ENCODE peak calls at places on chromosome 7, in eight cellular contexts. One of them, this sample, is unnamed. For H3K27me3, the result is how much of the 10 kb centered on the place peaks cover.

GRCh38 chr7:2313450-2314208 is 612 bp downstream of the SNX8 start:
- DNase-seq in breast epithelium: peak
- DNase-seq in K562: no peak
- DNase-seq in sigmoid colon: peak
- DNase-seq in upper lobe of left lung: no peak
- DNase-seq in endothelial cell of umbilical vein: no peak
- DNase-seq in suprapubic skin: no peak
- DNase-seq in HCT116: no peak
- DNase-seq in this sample: no peak

GRCh38 chr7:1163121-1163520 is 3.1 kb upstream of the ZFAND2A start:
- DNase-seq in breast epithelium: no peak
- DNase-seq in K562: no peak
- DNase-seq in upper lobe of left lung: no peak
- DNase-seq in sigmoid colon: no peak
- DNase-seq in HCT116: no peak
- DNase-seq in endothelial cell of umbilical vein: no peak
- DNase-seq in suprapubic skin: no peak
- DNase-seq in this sample: no peak

GRCh38 chr7:149524399-149524798 is 26.8 kb upstream of the ZNF746 start:
- DNase-seq in sigmoid colon: no peak
- DNase-seq in K562: no peak
- DNase-seq in HCT116: no peak
- DNase-seq in upper lobe of left lung: no peak
- DNase-seq in breast epithelium: no peak
- DNase-seq in suprapubic skin: no peak
- DNase-seq in endothelial cell of umbilical vein: no peak
- DNase-seq in this sample: no peak

GRCh38 chr7:45696476-45696875 is 122.3 kb downstream of the ADCY1 start:
- DNase-seq in HCT116: no peak
- DNase-seq in upper lobe of left lung: peak
- DNase-seq in breast epithelium: peak
- DNase-seq in suprapubic skin: peak
- DNase-seq in sigmoid colon: no peak
- DNase-seq in endothelial cell of umbilical vein: no peak
- DNase-seq in K562: no peak
- DNase-seq in this sample: peak

GRCh38 chr7:98662289-98662688 is 45.2 kb downstream of the NPTX2 start:
- DNase-seq in endothelial cell of umbilical vein: no peak
- DNase-seq in sigmoid colon: no peak
- DNase-seq in upper lobe of left lung: no peak
- DNase-seq in breast epithelium: no peak
- DNase-seq in HCT116: no peak
- DNase-seq in suprapubic skin: peak
- DNase-seq in K562: no peak
- DNase-seq in this sample: no peak

GRCh38 chr7:80385512-80385911 is 126.4 kb downstream of the GNAT3 start:
- DNase-seq in upper lobe of left lung: no peak
- DNase-seq in endothelial cell of umbilical vein: peak
- DNase-seq in sigmoid colon: no peak
- DNase-seq in K562: no peak
- DNase-seq in breast epithelium: no peak
- DNase-seq in suprapubic skin: no peak
- DNase-seq in HCT116: no peak
- DNase-seq in this sample: no peak

GRCh38 chr7:3754488-3755365 is 453.7 kb downstream of the SDK1 start:
- DNase-seq in suprapubic skin: no peak
- DNase-seq in upper lobe of left lung: no peak
- DNase-seq in HCT116: no peak
- DNase-seq in breast epithelium: peak
- DNase-seq in sigmoid colon: peak
- DNase-seq in endothelial cell of umbilical vein: no peak
- DNase-seq in K562: no peak
- DNase-seq in this sample: no peak

GRCh38 chr7:123770378-123770777 is 21.6 kb upstream of the WASL start:
- DNase-seq in HCT116: no peak
- DNase-seq in upper lobe of left lung: no peak
- DNase-seq in K562: no peak
- DNase-seq in endothelial cell of umbilical vein: no peak
- DNase-seq in breast epithelium: no peak
- DNase-seq in suprapubic skin: no peak
- DNase-seq in sigmoid colon: no peak
- DNase-seq in this sample: no peak

GRCh38 chr7:81665236-81665635 is 104.6 kb downstream of the HGF start:
- DNase-seq in K562: no peak
- DNase-seq in suprapubic skin: no peak
- DNase-seq in HCT116: no peak
- DNase-seq in upper lobe of left lung: no peak
- DNase-seq in sigmoid colon: no peak
- DNase-seq in breast epithelium: no peak
- DNase-seq in endothelial cell of umbilical vein: no peak
- DNase-seq in this sample: no peak
- TF ChIP-seq POLR2AphosphoS5 in K562: no peak
- TF ChIP-seq POLR2AphosphoS5 in suprapubic skin: no peak
- TF ChIP-seq POLR2AphosphoS5 in HCT116: no peak
- TF ChIP-seq POLR2AphosphoS5 in upper lobe of left lung: no peak
- TF ChIP-seq POLR2AphosphoS5 in sigmoid colon: no peak
- TF ChIP-seq POLR2AphosphoS5 in breast epithelium: no peak
- TF ChIP-seq POLR2AphosphoS5 in endothelial cell of umbilical vein: no peak
- TF ChIP-seq POLR2AphosphoS5 in this sample: no peak

GRCh38 chr7:5351508-5352265 is 68.9 kb downstream of the SLC29A4 start:
- DNase-seq in upper lobe of left lung: no peak
- DNase-seq in endothelial cell of umbilical vein: no peak
- DNase-seq in suprapubic skin: no peak
- DNase-seq in HCT116: no peak
- DNase-seq in breast epithelium: no peak
- DNase-seq in sigmoid colon: peak
- DNase-seq in K562: no peak
- DNase-seq in this sample: no peak
- H3K27me3 ChIP-seq in upper lobe of left lung: under half
- H3K27me3 ChIP-seq in endothelial cell of umbilical vein: under half
- H3K27me3 ChIP-seq in suprapubic skin: under half
- H3K27me3 ChIP-seq in HCT116: under half
- H3K27me3 ChIP-seq in breast epithelium: under half
- H3K27me3 ChIP-seq in sigmoid colon: under half
- H3K27me3 ChIP-seq in K562: under half
- H3K27me3 ChIP-seq in this sample: under half

DNA sequence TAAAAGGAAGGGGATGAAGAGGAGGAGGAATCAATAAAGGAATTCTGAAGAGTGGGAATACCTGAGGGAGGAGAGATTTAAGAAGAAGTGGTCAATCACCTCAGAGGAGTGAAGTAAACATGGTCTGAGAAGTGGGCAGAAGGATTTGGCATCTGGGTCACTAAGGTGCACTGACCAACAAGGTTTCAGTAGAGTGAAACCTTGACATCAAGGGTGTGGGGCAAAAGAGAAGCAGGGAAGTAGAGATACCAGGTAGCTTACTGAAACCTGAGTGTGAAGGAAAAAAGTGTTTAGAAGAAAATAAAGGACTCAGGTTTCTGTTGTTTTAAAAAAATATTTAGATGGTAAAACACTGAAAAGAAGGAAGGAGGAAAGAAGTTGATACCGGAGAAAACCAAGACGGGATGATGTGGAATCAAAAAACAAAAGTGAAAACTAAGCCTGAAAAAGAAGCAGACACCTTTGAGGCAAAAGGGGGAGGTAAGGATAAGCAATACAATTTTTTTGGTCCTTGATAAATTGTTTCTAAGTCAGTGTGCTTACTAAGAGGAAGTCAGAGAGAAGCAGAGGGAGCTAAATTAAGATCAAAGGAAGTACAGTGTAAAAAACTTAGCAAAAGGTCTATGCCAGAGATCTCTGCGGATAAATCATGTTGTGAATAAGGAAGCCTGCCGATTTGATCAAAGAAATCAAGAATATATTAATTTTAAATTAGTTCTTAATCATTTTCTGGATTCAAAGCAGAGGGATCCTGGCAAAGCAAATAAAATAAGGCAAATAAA is 137.2 kb upstream of the GPR22 start:
- DNase-seq in endothelial cell of umbilical vein: peak
- DNase-seq in upper lobe of left lung: no peak
- DNase-seq in K562: no peak
- DNase-seq in breast epithelium: no peak
- DNase-seq in sigmoid colon: no peak
- DNase-seq in HCT116: no peak
- DNase-seq in suprapubic skin: no peak
- DNase-seq in this sample: no peak
- TF ChIP-seq POLR2A in endothelial cell of umbilical vein: no peak
- TF ChIP-seq POLR2A in upper lobe of left lung: no peak
- TF ChIP-seq POLR2A in K562: no peak
- TF ChIP-seq POLR2A in breast epithelium: no peak
- TF ChIP-seq POLR2A in sigmoid colon: no peak
- TF ChIP-seq POLR2A in HCT116: no peak
- TF ChIP-seq POLR2A in suprapubic skin: no peak
- TF ChIP-seq POLR2A in this sample: no peak

GRCh38 chr7:12119638-12120303 is 91.3 kb upstream of the TMEM106B start:
- DNase-seq in K562: no peak
- DNase-seq in suprapubic skin: no peak
- DNase-seq in upper lobe of left lung: no peak
- DNase-seq in HCT116: no peak
- DNase-seq in endothelial cell of umbilical vein: no peak
- DNase-seq in breast epithelium: no peak
- DNase-seq in sigmoid colon: no peak
- DNase-seq in this sample: no peak
- TF ChIP-seq POLR2AphosphoS5 in K562: no peak
- TF ChIP-seq POLR2AphosphoS5 in suprapubic skin: no peak
- TF ChIP-seq POLR2AphosphoS5 in upper lobe of left lung: no peak
- TF ChIP-seq POLR2AphosphoS5 in HCT116: no peak
- TF ChIP-seq POLR2AphosphoS5 in endothelial cell of umbilical vein: no peak
- TF ChIP-seq POLR2AphosphoS5 in breast epithelium: no peak
- TF ChIP-seq POLR2AphosphoS5 in sigmoid colon: no peak
- TF ChIP-seq POLR2AphosphoS5 in this sample: no peak

GRCh38 chr7:155509025-155509724 is 37.2 kb downstream of the CNPY1 start:
- DNase-seq in sigmoid colon: no peak
- DNase-seq in upper lobe of left lung: no peak
- DNase-seq in endothelial cell of umbilical vein: no peak
- DNase-seq in suprapubic skin: no peak
- DNase-seq in breast epithelium: no peak
- DNase-seq in K562: no peak
- DNase-seq in HCT116: no peak
- DNase-seq in this sample: no peak
- H3K27me3 ChIP-seq in sigmoid colon: half or more
- H3K27me3 ChIP-seq in upper lobe of left lung: half or more
- H3K27me3 ChIP-seq in endothelial cell of umbilical vein: half or more
- H3K27me3 ChIP-seq in suprapubic skin: half or more
- H3K27me3 ChIP-seq in breast epithelium: half or more
- H3K27me3 ChIP-seq in K562: under half
- H3K27me3 ChIP-seq in HCT116: half or more
- H3K27me3 ChIP-seq in this sample: half or more

GRCh38 chr7:17559388-17559787 is 260.9 kb downstream of the AHR start:
- DNase-seq in sigmoid colon: no peak
- DNase-seq in upper lobe of left lung: no peak
- DNase-seq in breast epithelium: no peak
- DNase-seq in suprapubic skin: no peak
- DNase-seq in HCT116: no peak
- DNase-seq in endothelial cell of umbilical vein: no peak
- DNase-seq in K562: no peak
- DNase-seq in this sample: no peak
- TF ChIP-seq POLR2A in sigmoid colon: no peak
- TF ChIP-seq POLR2A in upper lobe of left lung: no peak
- TF ChIP-seq POLR2A in breast epithelium: no peak
- TF ChIP-seq POLR2A in suprapubic skin: no peak
- TF ChIP-seq POLR2A in HCT116: no peak
- TF ChIP-seq POLR2A in endothelial cell of umbilical vein: no peak
- TF ChIP-seq POLR2A in K562: no peak
- TF ChIP-seq POLR2A in this sample: no peak

DNA sequence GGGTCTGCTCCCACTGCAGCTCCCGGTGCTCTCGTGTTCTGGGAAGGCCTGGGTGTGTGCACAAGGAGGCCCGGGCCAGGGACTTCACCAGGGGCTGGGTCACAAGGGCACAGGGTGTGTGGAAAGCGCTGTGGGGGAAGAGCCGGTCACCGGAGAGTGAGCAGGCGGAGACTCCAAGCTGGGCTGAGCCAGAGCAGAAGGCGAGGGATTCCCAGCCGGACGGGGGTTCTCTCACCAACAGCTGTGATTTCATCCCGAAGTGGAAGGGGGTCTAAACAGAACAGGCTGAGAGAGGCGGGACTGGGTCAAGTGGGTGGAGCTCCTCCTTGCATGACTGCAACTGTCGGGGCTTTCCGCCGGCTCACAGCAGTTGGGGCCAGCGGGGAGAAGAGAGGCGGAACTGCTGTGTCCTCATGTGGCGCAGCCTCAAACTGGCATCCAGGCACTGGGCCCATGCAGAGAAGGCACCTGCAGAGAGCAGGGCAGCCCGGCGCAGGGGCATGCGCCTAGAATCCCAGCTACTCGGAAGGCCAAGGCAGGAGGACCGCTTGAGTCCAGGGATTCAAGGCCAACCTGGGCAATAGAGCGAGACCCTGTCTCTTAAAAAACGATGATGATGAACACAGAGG is 7.6 kb upstream of the ORAI2 start:
- DNase-seq in upper lobe of left lung: peak
- DNase-seq in suprapubic skin: no peak
- DNase-seq in K562: no peak
- DNase-seq in endothelial cell of umbilical vein: no peak
- DNase-seq in sigmoid colon: no peak
- DNase-seq in HCT116: no peak
- DNase-seq in breast epithelium: peak
- DNase-seq in this sample: no peak
- TF ChIP-seq POLR2AphosphoS5 in upper lobe of left lung: peak
- TF ChIP-seq POLR2AphosphoS5 in suprapubic skin: no peak
- TF ChIP-seq POLR2AphosphoS5 in K562: no peak
- TF ChIP-seq POLR2AphosphoS5 in endothelial cell of umbilical vein: no peak
- TF ChIP-seq POLR2AphosphoS5 in sigmoid colon: no peak
- TF ChIP-seq POLR2AphosphoS5 in HCT116: no peak
- TF ChIP-seq POLR2AphosphoS5 in breast epithelium: no peak
- TF ChIP-seq POLR2AphosphoS5 in this sample: no peak

GRCh38 chr7:155355745-155356144 is 58.1 kb downstream of the INSIG1 start:
- DNase-seq in breast epithelium: no peak
- DNase-seq in HCT116: no peak
- DNase-seq in endothelial cell of umbilical vein: no peak
- DNase-seq in suprapubic skin: peak
- DNase-seq in upper lobe of left lung: no peak
- DNase-seq in K562: no peak
- DNase-seq in sigmoid colon: no peak
- DNase-seq in this sample: no peak
- H3K27me3 ChIP-seq in breast epithelium: half or more
- H3K27me3 ChIP-seq in HCT116: under half
- H3K27me3 ChIP-seq in endothelial cell of umbilical vein: under half
- H3K27me3 ChIP-seq in suprapubic skin: half or more
- H3K27me3 ChIP-seq in upper lobe of left lung: under half
- H3K27me3 ChIP-seq in K562: half or more
- H3K27me3 ChIP-seq in sigmoid colon: half or more
- H3K27me3 ChIP-seq in this sample: under half

DNA sequence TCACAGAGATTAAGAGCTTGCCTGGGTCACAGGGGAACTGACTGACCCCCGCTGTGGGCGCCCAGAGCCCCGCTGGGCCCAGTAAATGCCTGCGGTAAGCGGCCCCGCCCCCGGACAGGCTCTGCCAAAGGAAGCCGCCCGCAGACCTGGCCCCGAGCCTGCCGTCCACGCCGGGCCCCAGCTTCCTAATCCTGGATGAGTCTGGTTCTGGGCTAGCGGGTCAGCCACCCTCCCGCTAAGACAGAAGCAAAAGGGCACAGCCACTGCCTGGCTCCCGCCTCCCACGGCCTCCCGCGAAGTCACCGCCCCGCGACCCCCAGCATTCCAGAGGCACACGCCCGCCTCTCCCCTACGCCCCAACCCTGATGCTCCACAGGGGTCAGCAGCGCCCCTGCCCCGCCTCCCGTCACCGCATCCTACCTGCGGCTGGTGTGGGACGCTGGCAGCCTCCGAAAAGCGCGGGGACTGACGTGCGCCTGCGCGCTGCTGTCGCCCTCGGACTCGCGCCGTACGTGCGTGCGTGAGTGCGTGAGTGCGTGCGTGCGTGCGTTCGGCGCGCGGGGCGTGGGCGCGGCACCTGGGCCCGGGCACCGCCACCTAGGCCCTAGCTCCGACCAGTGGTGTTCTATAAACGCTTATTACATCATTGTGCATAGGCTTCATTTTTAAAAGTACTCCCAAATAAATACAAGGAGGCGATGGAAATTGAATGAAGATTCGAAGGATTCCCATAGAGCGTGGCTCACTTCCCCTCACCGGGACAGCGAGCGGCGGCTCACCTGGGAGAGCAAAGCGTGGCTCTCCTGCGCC is at the start of gene FIGNL1:
- DNase-seq in endothelial cell of umbilical vein: peak
- DNase-seq in suprapubic skin: peak
- DNase-seq in sigmoid colon: peak
- DNase-seq in breast epithelium: peak
- DNase-seq in upper lobe of left lung: peak
- DNase-seq in K562: peak
- DNase-seq in HCT116: peak
- DNase-seq in this sample: no peak
- TF ChIP-seq POLR2A in endothelial cell of umbilical vein: peak
- TF ChIP-seq POLR2A in suprapubic skin: no peak
- TF ChIP-seq POLR2A in sigmoid colon: no peak
- TF ChIP-seq POLR2A in breast epithelium: no peak
- TF ChIP-seq POLR2A in upper lobe of left lung: no peak
- TF ChIP-seq POLR2A in K562: peak
- TF ChIP-seq POLR2A in HCT116: no peak
- TF ChIP-seq POLR2A in this sample: no peak